ENCODE peak calls at places on chromosomes 3 and 15, in six cellular contexts. S is body of pancreas, E is upper lobe of left lung, A is IMR-90, W is HepG2, D is A549. K is an unnamed sample.

GRCh38 chr3:120596116-120596852 is at the start of gene NDUFB4:
- ATAC-seq in S (peak), E (peak), A (peak), W (peak), D (peak), K (peak)

GRCh38 chr3:58135712-58136543 is 74.8 kb downstream of the DNASE1L3 start:
- ATAC-seq in S (peak), E (no peak), A (no peak), W (no peak), D (peak), K (no peak)

GRCh38 chr3:160754371-160754854 is 1.6 kb upstream of the PPM1L start:
- ATAC-seq in S (no peak), E (no peak), A (peak), W (peak), D (peak), K (no peak)

GRCh38 chr3:23663246-23663645 is 142.5 kb upstream of the UBE2E1 start:
- ATAC-seq in S (no peak), E (no peak), A (no peak), W (no peak), D (no peak), K (no peak)

GRCh38 chr15:29935296-29936020 is 113.2 kb upstream of the TJP1 start:
- ATAC-seq in S (no peak), E (no peak), A (no peak), W (peak), D (peak), K (no peak)

GRCh38 chr3:101133638-101134037 is 140.4 kb upstream of the ABI3BP start:
- ATAC-seq in S (no peak), E (no peak), A (no peak), W (no peak), D (no peak), K (no peak)

GRCh38 chr3:72318504-72319201 is 529.6 kb downstream of the SHQ1 start:
- ATAC-seq in S (peak), E (no peak), A (peak), W (peak), D (no peak), K (no peak)

GRCh38 chr3:72549819-72550581 is 298.2 kb downstream of the SHQ1 start:
- ATAC-seq in S (no peak), E (no peak), A (peak), W (peak), D (no peak), K (no peak)

GRCh38 chr3:124492824-124493223 is 237.4 kb upstream of the UMPS start:
- ATAC-seq in S (peak), E (peak), A (peak), W (peak), D (peak), K (peak)

GRCh38 chr15:34616613-34617012 is 33.2 kb upstream of the GOLGA8B start:
- ATAC-seq in S (no peak), E (no peak), A (peak), W (peak), D (peak), K (no peak)

GRCh38 chr3:176767385-176767784 is 429.9 kb downstream of the TBL1XR1 start:
- ATAC-seq in S (peak), E (no peak), A (peak), W (no peak), D (peak), K (no peak)

GRCh38 chr3:129662230-129662629 is 55.8 kb upstream of the PLXND1 start:
- ATAC-seq in S (no peak), E (no peak), A (no peak), W (peak), D (peak), K (no peak)

GRCh38 chr15:40263036-40263754 is 19.7 kb downstream of the ANKRD63 start:
- ATAC-seq in S (no peak), E (peak), A (peak), W (no peak), D (no peak), K (no peak)

GRCh38 chr3:71583569-71584215 is at the start of gene FOXP1:
- ATAC-seq in S (peak), E (peak), A (peak), W (peak), D (peak), K (peak)

GRCh38 chr3:151367448-151367847 is 17.1 kb downstream of the P2RY12 start:
- ATAC-seq in S (no peak), E (no peak), A (no peak), W (no peak), D (no peak), K (no peak)

GRCh38 chr3:101548527-101549105 is 13.1 kb upstream of the TRMT10C start:
- ATAC-seq in S (no peak), E (no peak), A (no peak), W (peak), D (no peak), K (no peak)

GRCh38 chr3:105997800-105998526 is 129.2 kb upstream of the CBLB start:
- ATAC-seq in S (peak), E (peak), A (peak), W (no peak), D (peak), K (peak)

GRCh38 chr3:139935866-139936817 is 1.2 kb downstream of the CLSTN2 start:
- ATAC-seq in S (no peak), E (peak), A (no peak), W (peak), D (no peak), K (peak)

GRCh38 chr3:135516143-135516542 is 449.4 kb upstream of the PPP2R3A start:
- ATAC-seq in S (no peak), E (no peak), A (peak), W (peak), D (peak), K (no peak)

GRCh38 chr3:51445544-51446280 is 54.1 kb downstream of the DCAF1 start:
- ATAC-seq in S (no peak), E (no peak), A (no peak), W (no peak), D (no peak), K (no peak)

GRCh38 chr3:62558549-62559112 is 185.3 kb upstream of the FEZF2 start:
- ATAC-seq in S (no peak), E (no peak), A (peak), W (peak), D (peak), K (no peak)

GRCh38 chr3:47070770-47071169 is 91.3 kb downstream of the NBEAL2 start:
- ATAC-seq in S (no peak), E (no peak), A (no peak), W (no peak), D (no peak), K (no peak)

GRCh38 chr3:146503459-146504202 is 34.3 kb upstream of the PLSCR2 start:
- ATAC-seq in S (peak), E (peak), A (peak), W (peak), D (peak), K (no peak)

GRCh38 chr3:46578973-46579755 is 13.1 kb upstream of the LRRC2 start:
- ATAC-seq in S (no peak), E (no peak), A (no peak), W (peak), D (no peak), K (no peak)

GRCh38 chr15:52546031-52546751 is 17.5 kb upstream of the MYO5A start:
- ATAC-seq in S (no peak), E (no peak), A (no peak), W (peak), D (peak), K (no peak)

GRCh38 chr15:39792954-39793353 is 10.3 kb upstream of the FSIP1 start:
- ATAC-seq in S (no peak), E (no peak), A (no peak), W (no peak), D (no peak), K (no peak)

GRCh38 chr3:25655659-25656058 is 9.0 kb downstream of the TOP2B start:
- ATAC-seq in S (no peak), E (no peak), A (no peak), W (no peak), D (no peak), K (no peak)

GRCh38 chr15:84749111-84749991 is 959 bp downstream of the ZNF592 start:
- ATAC-seq in S (no peak), E (peak), A (no peak), W (peak), D (peak), K (no peak)

GRCh38 chr3:46695177-46695961 is 1.9 kb upstream of the ALS2CL start:
- ATAC-seq in S (no peak), E (peak), A (no peak), W (peak), D (peak), K (peak)

GRCh38 chr15:75214293-75215096 is 12.8 kb downstream of the C15orf39 start:
- ATAC-seq in S (no peak), E (no peak), A (no peak), W (peak), D (peak), K (no peak)

GRCh38 chr15:75213768-75214221 is 12.1 kb downstream of the C15orf39 start:
- ATAC-seq in S (no peak), E (no peak), A (no peak), W (peak), D (peak), K (no peak)

GRCh38 chr15:75217012-75217411 is 15.3 kb downstream of the C15orf39 start:
- ATAC-seq in S (no peak), E (no peak), A (no peak), W (peak), D (no peak), K (no peak)

GRCh38 chr15:75213212-75213767 is 11.6 kb downstream of the C15orf39 start:
- ATAC-seq in S (no peak), E (no peak), A (no peak), W (no peak), D (peak), K (no peak)

GRCh38 chr15:75215107-75216004 is 13.7 kb downstream of the C15orf39 start:
- ATAC-seq in S (no peak), E (no peak), A (peak), W (peak), D (peak), K (no peak)
- TF ChIP-seq POLR2A in S (no peak), E (no peak), A (no peak), W (peak), D (no peak), K (no peak)

GRCh38 chr15:70036585-70037343 is 61.0 kb downstream of the TLE3 start:
- ATAC-seq in S (no peak), E (no peak), A (no peak), W (no peak), D (no peak), K (no peak)

GRCh38 chr15:70034596-70034995 is 63.1 kb downstream of the TLE3 start:
- ATAC-seq in S (no peak), E (no peak), A (no peak), W (no peak), D (no peak), K (no peak)

GRCh38 chr15:70035051-70035718 is 62.5 kb downstream of the TLE3 start:
- ATAC-seq in S (no peak), E (no peak), A (no peak), W (peak), D (no peak), K (no peak)

GRCh38 chr15:70034141-70034540 is 63.6 kb downstream of the TLE3 start:
- ATAC-seq in S (no peak), E (no peak), A (no peak), W (no peak), D (no peak), K (no peak)

DNA sequence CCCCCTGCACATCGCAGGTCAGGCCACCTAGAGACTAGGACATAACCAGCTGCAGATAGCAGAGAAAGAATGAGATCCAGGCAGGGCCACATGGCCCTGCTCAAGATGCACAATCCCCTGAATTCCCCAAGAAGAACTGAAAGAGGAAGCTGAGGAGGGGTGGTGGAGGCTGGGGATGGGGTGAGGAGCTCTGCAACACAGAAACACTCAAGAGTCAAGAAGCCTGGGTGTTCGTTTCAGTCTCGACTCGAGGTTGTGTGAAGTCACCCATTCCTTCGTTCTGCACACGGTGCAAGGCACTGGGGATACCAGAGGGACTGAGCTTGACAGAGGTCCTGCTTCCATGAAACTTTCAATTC is 62.0 kb downstream of the TLE3 start:
- ATAC-seq in S (no peak), E (no peak), A (no peak), W (no peak), D (peak), K (no peak)
- TF ChIP-seq POLR2A in S (no peak), E (no peak), A (no peak), W (no peak), D (no peak), K (no peak)

DNA sequence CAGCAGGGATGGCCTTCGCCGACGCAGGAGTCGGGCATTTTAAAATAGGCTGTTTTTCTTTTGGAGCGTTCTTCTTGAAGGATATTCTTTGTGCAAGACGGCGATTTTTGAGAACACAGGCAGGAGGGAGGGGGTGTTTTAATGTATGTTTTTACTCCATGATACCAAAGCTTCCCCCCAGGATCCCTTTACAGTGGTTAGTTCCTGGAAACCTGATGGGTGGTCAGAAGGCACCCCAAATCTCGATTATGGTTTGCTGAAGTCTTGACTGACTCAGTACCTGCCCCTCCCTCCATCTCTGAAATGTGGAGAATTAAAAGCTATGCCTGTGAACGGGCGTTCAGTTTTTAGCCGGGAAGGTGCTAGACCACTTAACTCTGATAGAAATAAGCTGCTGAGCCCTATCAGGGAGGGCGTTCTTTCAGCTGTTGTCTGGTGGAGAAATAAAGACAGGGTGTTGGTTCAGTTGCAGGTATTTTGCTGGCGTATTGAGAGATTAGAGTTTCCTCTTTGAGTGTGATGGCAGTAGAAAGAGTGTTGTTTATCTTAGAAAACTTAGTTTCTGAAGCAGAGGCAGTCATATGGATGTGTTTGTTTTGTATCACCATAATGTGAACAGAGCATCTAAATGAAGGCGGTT is 3.4 kb downstream of the IGF1R start:
- ATAC-seq in S (no peak), E (no peak), A (no peak), W (no peak), D (no peak), K (no peak)
- TF ChIP-seq POLR2A in S (no peak), E (no peak), A (no peak), W (no peak), D (no peak), K (no peak)

DNA sequence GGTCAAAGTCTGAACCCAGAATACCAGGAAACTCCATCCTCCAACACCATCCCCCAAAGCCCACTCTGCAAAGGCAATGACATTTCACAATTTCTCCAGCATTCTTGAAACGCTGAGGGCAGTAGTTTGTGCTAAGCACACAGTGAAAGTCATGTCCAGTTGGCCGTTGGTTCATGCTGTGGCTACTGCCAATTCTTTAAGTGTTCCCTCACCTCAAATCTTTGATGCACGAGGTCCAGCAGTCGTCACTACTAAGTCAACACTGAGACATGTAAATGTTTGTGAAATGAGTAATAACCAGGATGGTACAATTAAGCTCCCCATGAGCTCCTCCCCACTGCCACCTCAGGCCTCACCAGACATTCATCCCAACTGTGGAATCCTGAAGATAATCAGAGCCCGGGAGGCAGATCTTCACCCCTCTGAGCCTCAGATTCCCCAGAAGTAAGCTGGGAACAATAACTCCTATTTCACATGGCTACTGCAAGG is 7.0 kb downstream of the SUCLG2 start:
- ATAC-seq in S (peak), E (peak), A (peak), W (peak), D (peak), K (peak)
- TF ChIP-seq POLR2A in S (no peak), E (no peak), A (no peak), W (no peak), D (no peak), K (no peak)

DNA sequence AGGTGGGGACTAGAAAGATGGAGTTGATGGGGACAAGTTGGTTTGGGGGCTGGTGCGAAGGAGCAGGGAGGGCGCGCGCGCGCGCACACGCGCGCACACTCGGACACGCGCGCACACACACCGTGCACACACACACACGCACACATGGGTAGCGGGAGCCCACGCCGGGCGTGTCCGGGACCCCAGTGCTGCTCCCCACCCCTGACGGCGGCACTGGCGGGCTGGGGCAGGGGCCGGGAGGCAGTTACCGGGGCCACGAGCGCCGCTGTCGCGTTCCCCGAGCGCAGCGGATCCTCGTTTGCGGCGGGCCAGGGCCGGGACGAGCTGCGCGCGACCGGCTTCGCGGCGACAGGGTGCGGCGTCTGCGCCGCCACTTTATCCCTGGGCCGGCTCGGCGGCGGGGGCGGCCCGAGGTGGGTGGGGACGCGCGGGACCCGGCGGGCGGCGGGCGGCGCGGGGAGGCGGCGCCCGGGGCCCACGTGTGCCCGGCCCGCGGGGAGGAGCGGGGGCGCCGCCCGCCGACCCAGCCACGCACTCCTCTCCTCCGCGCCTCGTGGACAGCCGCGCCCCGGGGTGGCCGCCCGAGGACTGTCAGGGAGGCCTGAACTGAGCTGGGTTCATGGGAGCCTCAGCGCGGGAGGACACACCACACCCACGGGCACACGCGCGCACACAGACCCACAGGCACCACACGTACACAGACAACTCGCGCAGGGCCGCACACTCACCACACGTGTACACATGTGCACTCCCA is 698 bp upstream of the MGLL start:
- ATAC-seq in S (peak), E (peak), A (peak), W (no peak), D (peak), K (peak)
- TF ChIP-seq POLR2A in S (no peak), E (peak), A (no peak), W (no peak), D (peak), K (peak)

GRCh38 chr3:5221701-5222100 is 34.2 kb downstream of the EDEM1 start:
- ATAC-seq in S (no peak), E (no peak), A (no peak), W (peak), D (peak), K (no peak)
- TF ChIP-seq POLR2A in S (no peak), E (no peak), A (no peak), W (no peak), D (no peak), K (no peak)